ENCODE peak calls at places on chromosomes 16 and 17, in four cellular contexts. One of them, this sample, is unnamed.
A peak's percentile ranks its signal among the peaks of the same experiment; 100 is the strongest.

GRCh38 chr16:19093631-19094541 is 19.9 kb upstream of the ITPRIPL2 start:
- DNase-seq in CD4-positive, alpha-beta T cell: no peak
- DNase-seq in lower leg skin: peak; percentile 59
- DNase-seq in mucosa of descending colon: no peak
- DNase-seq in this sample: no peak

GRCh38 chr16:78122774-78123315 is 23.4 kb downstream of the WWOX start:
- DNase-seq in CD4-positive, alpha-beta T cell: no peak
- DNase-seq in lower leg skin: no peak
- DNase-seq in mucosa of descending colon: no peak
- DNase-seq in this sample: no peak

GRCh38 chr17:62761884-62762283 is 46.2 kb downstream of the MARCHF10 start:
- DNase-seq in CD4-positive, alpha-beta T cell: no peak
- DNase-seq in lower leg skin: peak; percentile 62
- DNase-seq in mucosa of descending colon: no peak
- DNase-seq in this sample: no peak

GRCh38 chr17:70622382-70623260 is 453.3 kb downstream of the KCNJ2 start:
- DNase-seq in CD4-positive, alpha-beta T cell: no peak
- DNase-seq in lower leg skin: no peak
- DNase-seq in mucosa of descending colon: peak; percentile 56
- DNase-seq in this sample: no peak

GRCh38 chr16:17529982-17530760 is 59.4 kb upstream of the XYLT1 start:
- DNase-seq in CD4-positive, alpha-beta T cell: peak; percentile 8
- DNase-seq in lower leg skin: no peak
- DNase-seq in mucosa of descending colon: no peak
- DNase-seq in this sample: no peak

GRCh38 chr16:21033707-21034106 is 116.9 kb downstream of the DNAH3 start:
- DNase-seq in CD4-positive, alpha-beta T cell: no peak
- DNase-seq in lower leg skin: no peak
- DNase-seq in mucosa of descending colon: no peak
- DNase-seq in this sample: no peak

GRCh38 chr17:40953876-40954275 is 12.9 kb downstream of the KRT39 start:
- DNase-seq in CD4-positive, alpha-beta T cell: no peak
- DNase-seq in lower leg skin: no peak
- DNase-seq in mucosa of descending colon: no peak
- DNase-seq in this sample: no peak

GRCh38 chr16:61814716-61815347 is 221.4 kb downstream of the CDH8 start:
- DNase-seq in CD4-positive, alpha-beta T cell: no peak
- DNase-seq in lower leg skin: no peak
- DNase-seq in mucosa of descending colon: no peak
- DNase-seq in this sample: no peak

GRCh38 chr17:63503330-63503685 is 19.9 kb upstream of the KCNH6 start:
- DNase-seq in CD4-positive, alpha-beta T cell: no peak
- DNase-seq in lower leg skin: no peak
- DNase-seq in mucosa of descending colon: no peak
- DNase-seq in this sample: no peak

GRCh38 chr17:14672830-14673229 is 371.9 kb downstream of the HS3ST3B1 start:
- DNase-seq in CD4-positive, alpha-beta T cell: no peak
- DNase-seq in lower leg skin: no peak
- DNase-seq in mucosa of descending colon: no peak
- DNase-seq in this sample: no peak

GRCh38 chr17:15744091-15744676 is 12.1 kb downstream of the TBC1D26 start:
- DNase-seq in CD4-positive, alpha-beta T cell: no peak
- DNase-seq in lower leg skin: no peak
- DNase-seq in mucosa of descending colon: no peak
- DNase-seq in this sample: no peak

GRCh38 chr16:86798247-86799041 is 220.1 kb downstream of the FOXL1 start:
- DNase-seq in CD4-positive, alpha-beta T cell: no peak
- DNase-seq in lower leg skin: no peak
- DNase-seq in mucosa of descending colon: no peak
- DNase-seq in this sample: no peak

GRCh38 chr17:43176119-43176570 is 5.1 kb downstream of the NBR1 start:
- DNase-seq in CD4-positive, alpha-beta T cell: no peak
- DNase-seq in lower leg skin: no peak
- DNase-seq in mucosa of descending colon: no peak
- DNase-seq in this sample: no peak

GRCh38 chr16:89067677-89068076 is 26.0 kb upstream of the ACSF3 start:
- DNase-seq in CD4-positive, alpha-beta T cell: no peak
- DNase-seq in lower leg skin: no peak
- DNase-seq in mucosa of descending colon: peak; percentile 57
- DNase-seq in this sample: no peak

GRCh38 chr16:77289331-77289809 is 90.2 kb downstream of the SYCE1L start:
- DNase-seq in CD4-positive, alpha-beta T cell: no peak
- DNase-seq in lower leg skin: no peak
- DNase-seq in mucosa of descending colon: no peak
- DNase-seq in this sample: no peak

GRCh38 chr17:72822358-72823023 is 270.0 kb downstream of the SLC39A11 start:
- DNase-seq in CD4-positive, alpha-beta T cell: no peak
- DNase-seq in lower leg skin: peak; percentile 23
- DNase-seq in mucosa of descending colon: no peak
- DNase-seq in this sample: no peak

GRCh38 chr17:40069751-40070643 is 7.2 kb downstream of the THRA start:
- DNase-seq in CD4-positive, alpha-beta T cell: peak; percentile 28
- DNase-seq in lower leg skin: no peak
- DNase-seq in mucosa of descending colon: peak; percentile 76
- DNase-seq in this sample: no peak

GRCh38 chr17:17888821-17889220 is 52.0 kb upstream of the SREBF1 start:
- DNase-seq in CD4-positive, alpha-beta T cell: no peak
- DNase-seq in lower leg skin: no peak
- DNase-seq in mucosa of descending colon: no peak
- DNase-seq in this sample: no peak

GRCh38 chr17:75695830-75696271 is 25.4 kb upstream of the ITGB4 start:
- DNase-seq in CD4-positive, alpha-beta T cell: no peak
- DNase-seq in lower leg skin: no peak
- DNase-seq in mucosa of descending colon: peak; percentile 73
- DNase-seq in this sample: no peak

GRCh38 chr16:48409839-48410610 is 24.8 kb upstream of the SIAH1 start:
- DNase-seq in CD4-positive, alpha-beta T cell: no peak
- DNase-seq in lower leg skin: no peak
- DNase-seq in mucosa of descending colon: peak; percentile 68
- DNase-seq in this sample: no peak

GRCh38 chr17:49252148-49252682 is 21.6 kb upstream of the PHOSPHO1 start:
- DNase-seq in CD4-positive, alpha-beta T cell: no peak
- DNase-seq in lower leg skin: no peak
- DNase-seq in mucosa of descending colon: no peak
- DNase-seq in this sample: no peak

GRCh38 chr16:49833796-49834195 is 22.1 kb downstream of the ZNF423 start:
- DNase-seq in CD4-positive, alpha-beta T cell: no peak
- DNase-seq in lower leg skin: no peak
- DNase-seq in mucosa of descending colon: no peak
- DNase-seq in this sample: no peak

GRCh38 chr17:66469088-66469442 is 166.7 kb downstream of the PRKCA start:
- DNase-seq in CD4-positive, alpha-beta T cell: no peak
- DNase-seq in lower leg skin: no peak
- DNase-seq in mucosa of descending colon: no peak
- DNase-seq in this sample: no peak

GRCh38 chr16:25143898-25144297 is 32.4 kb downstream of the LCMT1 start:
- DNase-seq in CD4-positive, alpha-beta T cell: no peak
- DNase-seq in lower leg skin: no peak
- DNase-seq in mucosa of descending colon: peak; percentile 35
- DNase-seq in this sample: no peak

GRCh38 chr16:56113223-56113622 is 78.1 kb upstream of the GNAO1 start:
- DNase-seq in CD4-positive, alpha-beta T cell: no peak
- DNase-seq in lower leg skin: no peak
- DNase-seq in mucosa of descending colon: no peak
- DNase-seq in this sample: no peak

DNA sequence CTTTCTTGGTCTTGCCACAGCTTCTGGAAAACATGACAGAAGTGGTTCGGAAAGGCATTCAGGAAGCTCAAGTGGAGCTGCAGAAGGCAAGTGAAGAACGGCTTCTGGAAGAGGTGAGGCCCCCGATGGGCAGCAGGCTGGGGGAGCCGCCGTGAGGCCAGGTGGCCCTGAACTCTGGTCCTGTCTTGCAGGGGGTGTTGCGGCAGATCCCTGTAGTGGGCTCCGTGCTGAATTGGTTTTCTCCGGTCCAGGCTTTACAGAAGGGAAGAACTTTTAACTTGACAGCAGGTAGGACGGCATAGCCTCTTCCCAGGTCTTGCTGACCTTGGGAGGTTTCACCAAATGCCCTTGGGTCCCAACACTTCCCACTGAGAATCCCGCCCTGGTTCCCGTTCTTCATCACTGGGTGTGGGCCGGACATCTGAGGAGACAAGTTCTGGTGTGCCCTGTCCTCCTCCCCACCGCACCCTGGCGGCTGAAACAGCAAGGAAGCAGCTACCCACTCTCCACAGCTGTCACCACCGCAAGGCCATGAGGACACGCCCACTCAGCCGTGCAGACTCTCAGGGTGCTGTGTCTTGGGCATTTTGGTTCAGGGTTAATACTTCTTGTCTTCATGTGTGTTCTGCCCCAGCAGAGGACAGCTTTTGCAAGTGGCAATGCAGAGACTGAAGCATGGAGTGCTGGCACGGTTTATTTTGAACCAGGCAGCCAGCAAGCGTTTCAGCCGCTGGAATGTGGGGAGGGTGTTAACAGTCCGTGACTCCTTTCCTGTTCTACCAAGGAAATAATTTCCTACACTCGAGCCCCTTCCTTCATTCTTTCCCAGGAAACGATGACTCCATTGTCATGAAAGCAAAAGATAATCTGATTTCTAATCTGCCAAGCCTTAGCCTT is 21.4 kb downstream of the NTAN1 start:
- DNase-seq in CD4-positive, alpha-beta T cell: no peak
- DNase-seq in lower leg skin: no peak
- DNase-seq in mucosa of descending colon: no peak
- DNase-seq in this sample: no peak
- TF ChIP-seq CTCF in CD4-positive, alpha-beta T cell: no peak
- TF ChIP-seq CTCF in lower leg skin: no peak
- TF ChIP-seq CTCF in mucosa of descending colon: no peak
- TF ChIP-seq CTCF in this sample: no peak

GRCh38 chr16:2013527-2013926 is 3.9 kb upstream of the ZNF598 start:
- DNase-seq in CD4-positive, alpha-beta T cell: no peak
- DNase-seq in lower leg skin: no peak
- DNase-seq in mucosa of descending colon: no peak
- DNase-seq in this sample: no peak
- TF ChIP-seq CTCF in CD4-positive, alpha-beta T cell: no peak
- TF ChIP-seq CTCF in lower leg skin: no peak
- TF ChIP-seq CTCF in mucosa of descending colon: no peak
- TF ChIP-seq CTCF in this sample: no peak

GRCh38 chr16:85634747-85635544 is 21.8 kb downstream of the GSE1 start:
- DNase-seq in CD4-positive, alpha-beta T cell: no peak
- DNase-seq in lower leg skin: no peak
- DNase-seq in mucosa of descending colon: no peak
- DNase-seq in this sample: no peak
- TF ChIP-seq CTCF in CD4-positive, alpha-beta T cell: no peak
- TF ChIP-seq CTCF in lower leg skin: no peak
- TF ChIP-seq CTCF in mucosa of descending colon: no peak
- TF ChIP-seq CTCF in this sample: peak; percentile 9

DNA sequence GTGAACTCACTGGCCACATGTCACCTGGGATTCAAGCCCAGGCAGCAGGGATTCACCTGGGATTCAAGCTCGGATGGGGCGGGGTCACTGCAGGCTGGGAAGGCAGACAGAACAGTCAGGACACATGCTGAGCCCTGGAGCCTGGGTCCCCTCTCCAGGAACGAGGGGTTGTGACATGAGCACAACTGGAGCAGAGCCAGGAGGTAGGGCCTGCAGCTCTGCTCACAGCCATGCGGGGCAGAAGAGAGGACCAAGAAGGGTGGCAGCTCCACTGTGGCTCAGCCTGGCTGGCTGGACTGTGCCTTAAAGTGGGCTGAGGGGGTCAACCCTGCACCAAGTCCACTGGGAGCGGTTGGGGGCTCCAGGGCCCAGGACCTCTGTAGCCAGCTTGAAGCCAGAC is 150.1 kb downstream of the RAB11FIP4 start:
- DNase-seq in CD4-positive, alpha-beta T cell: no peak
- DNase-seq in lower leg skin: no peak
- DNase-seq in mucosa of descending colon: no peak
- DNase-seq in this sample: no peak
- TF ChIP-seq CTCF in CD4-positive, alpha-beta T cell: no peak
- TF ChIP-seq CTCF in lower leg skin: no peak
- TF ChIP-seq CTCF in mucosa of descending colon: no peak
- TF ChIP-seq CTCF in this sample: no peak

GRCh38 chr17:7889166-7889584 is 586 bp downstream of the CHD3 start:
- DNase-seq in CD4-positive, alpha-beta T cell: no peak
- DNase-seq in lower leg skin: peak; percentile 98
- DNase-seq in mucosa of descending colon: peak; percentile 98
- DNase-seq in this sample: peak; percentile 96
- TF ChIP-seq CTCF in CD4-positive, alpha-beta T cell: peak; percentile 12
- TF ChIP-seq CTCF in lower leg skin: no peak
- TF ChIP-seq CTCF in mucosa of descending colon: peak; percentile 30
- TF ChIP-seq CTCF in this sample: peak; percentile 59

GRCh38 chr16:30533146-30533522 is 1.5 kb downstream of the ZNF747 start:
- DNase-seq in CD4-positive, alpha-beta T cell: no peak
- DNase-seq in lower leg skin: no peak
- DNase-seq in mucosa of descending colon: peak; percentile 64
- DNase-seq in this sample: no peak

GRCh38 chr16:30535106-30535776 is 583 bp upstream of the ZNF747 start:
- DNase-seq in CD4-positive, alpha-beta T cell: no peak
- DNase-seq in lower leg skin: no peak
- DNase-seq in mucosa of descending colon: no peak
- DNase-seq in this sample: no peak

GRCh38 chr16:30534368-30535105 is at the start of gene ZNF747:
- DNase-seq in CD4-positive, alpha-beta T cell: peak; percentile 90
- DNase-seq in lower leg skin: peak; percentile 99
- DNase-seq in mucosa of descending colon: peak; percentile 95
- DNase-seq in this sample: peak; percentile 91

GRCh38 chr16:30533748-30534367 is 800 bp downstream of the ZNF747 start:
- DNase-seq in CD4-positive, alpha-beta T cell: no peak
- DNase-seq in lower leg skin: no peak
- DNase-seq in mucosa of descending colon: no peak
- DNase-seq in this sample: no peak

GRCh38 chr16:30535777-30536190 is 1.1 kb upstream of the ZNF747 start:
- DNase-seq in CD4-positive, alpha-beta T cell: peak; percentile 50
- DNase-seq in lower leg skin: peak; percentile 95
- DNase-seq in mucosa of descending colon: peak; percentile 85
- DNase-seq in this sample: no peak
- TF ChIP-seq CTCF in CD4-positive, alpha-beta T cell: peak; percentile 57
- TF ChIP-seq CTCF in lower leg skin: no peak
- TF ChIP-seq CTCF in mucosa of descending colon: peak; percentile 38
- TF ChIP-seq CTCF in this sample: peak; percentile 48

GRCh38 chr17:79979201-79979840 is 56.4 kb downstream of the TBC1D16 start:
- DNase-seq in CD4-positive, alpha-beta T cell: no peak
- DNase-seq in lower leg skin: peak; percentile 79
- DNase-seq in mucosa of descending colon: no peak
- DNase-seq in this sample: no peak
- TF ChIP-seq CTCF in CD4-positive, alpha-beta T cell: no peak
- TF ChIP-seq CTCF in lower leg skin: no peak
- TF ChIP-seq CTCF in mucosa of descending colon: no peak
- TF ChIP-seq CTCF in this sample: no peak

GRCh38 chr17:60106377-60107059 is 27.8 kb upstream of the HEATR6 start:
- DNase-seq in CD4-positive, alpha-beta T cell: no peak
- DNase-seq in lower leg skin: no peak
- DNase-seq in mucosa of descending colon: no peak
- DNase-seq in this sample: no peak

GRCh38 chr17:60108712-60109111 is 30.0 kb upstream of the HEATR6 start:
- DNase-seq in CD4-positive, alpha-beta T cell: no peak
- DNase-seq in lower leg skin: no peak
- DNase-seq in mucosa of descending colon: no peak
- DNase-seq in this sample: no peak

GRCh38 chr17:60110586-60110985 is 31.9 kb upstream of the HEATR6 start:
- DNase-seq in CD4-positive, alpha-beta T cell: no peak
- DNase-seq in lower leg skin: no peak
- DNase-seq in mucosa of descending colon: no peak
- DNase-seq in this sample: no peak

GRCh38 chr17:60109161-60109560 is 30.4 kb upstream of the HEATR6 start:
- DNase-seq in CD4-positive, alpha-beta T cell: no peak
- DNase-seq in lower leg skin: no peak
- DNase-seq in mucosa of descending colon: no peak
- DNase-seq in this sample: no peak

GRCh38 chr17:60107526-60108257 is 29.0 kb upstream of the HEATR6 start:
- DNase-seq in CD4-positive, alpha-beta T cell: no peak
- DNase-seq in lower leg skin: no peak
- DNase-seq in mucosa of descending colon: no peak
- DNase-seq in this sample: no peak
- TF ChIP-seq CTCF in CD4-positive, alpha-beta T cell: no peak
- TF ChIP-seq CTCF in lower leg skin: no peak
- TF ChIP-seq CTCF in mucosa of descending colon: no peak
- TF ChIP-seq CTCF in this sample: peak; percentile 20